ENCODE peak calls at places on chromosome 1, in ten cellular contexts. One of them, this sample, is unnamed.

GRCh38 chr1:105652109-105652508 is 1404.4 kb upstream of the PRMT6 start:
- DNase-seq in fibroblast of gingiva: no peak
- DNase-seq in activated naive CD4-positive, alpha-beta T cell: no peak
- DNase-seq in KBM-7: no peak
- DNase-seq in AG20443: no peak
- DNase-seq in stomach: no peak
- DNase-seq in fibroblast of mammary gland: no peak
- DNase-seq in activated gamma-delta T cell treated with Interleukin-2 at 50 U/mL for 16 hours: no peak
- DNase-seq in HTR-8/SVneo: no peak
- DNase-seq in ELR: peak; percentile 9
- DNase-seq in this sample: no peak

GRCh38 chr1:26848947-26849774 is 13.8 kb upstream of the SFN start:
- DNase-seq in fibroblast of gingiva: peak; percentile 72
- DNase-seq in activated naive CD4-positive, alpha-beta T cell: no peak
- DNase-seq in KBM-7: no peak
- DNase-seq in AG20443: peak; percentile 87
- DNase-seq in stomach: peak; percentile 88
- DNase-seq in fibroblast of mammary gland: peak; percentile 94
- DNase-seq in activated gamma-delta T cell treated with Interleukin-2 at 50 U/mL for 16 hours: no peak
- DNase-seq in HTR-8/SVneo: no peak
- DNase-seq in ELR: peak; percentile 95
- DNase-seq in this sample: peak; percentile 81

GRCh38 chr1:173714441-173714758 is 381 bp upstream of the KLHL20 start:
- DNase-seq in fibroblast of gingiva: no peak
- DNase-seq in activated naive CD4-positive, alpha-beta T cell: no peak
- DNase-seq in KBM-7: no peak
- DNase-seq in AG20443: no peak
- DNase-seq in stomach: no peak
- DNase-seq in fibroblast of mammary gland: no peak
- DNase-seq in activated gamma-delta T cell treated with Interleukin-2 at 50 U/mL for 16 hours: no peak
- DNase-seq in HTR-8/SVneo: no peak
- DNase-seq in ELR: no peak
- DNase-seq in this sample: no peak

GRCh38 chr1:160375788-160376524 is 9.1 kb downstream of the NHLH1 start:
- DNase-seq in fibroblast of gingiva: no peak
- DNase-seq in activated naive CD4-positive, alpha-beta T cell: no peak
- DNase-seq in KBM-7: no peak
- DNase-seq in AG20443: no peak
- DNase-seq in stomach: no peak
- DNase-seq in fibroblast of mammary gland: peak; percentile 20
- DNase-seq in activated gamma-delta T cell treated with Interleukin-2 at 50 U/mL for 16 hours: no peak
- DNase-seq in HTR-8/SVneo: peak; percentile 31
- DNase-seq in ELR: peak; percentile 82
- DNase-seq in this sample: no peak

GRCh38 chr1:54955359-54955758 is 25.1 kb upstream of the TMEM61 start:
- DNase-seq in fibroblast of gingiva: peak; percentile 80
- DNase-seq in activated naive CD4-positive, alpha-beta T cell: no peak
- DNase-seq in KBM-7: no peak
- DNase-seq in AG20443: no peak
- DNase-seq in stomach: no peak
- DNase-seq in fibroblast of mammary gland: peak; percentile 65
- DNase-seq in activated gamma-delta T cell treated with Interleukin-2 at 50 U/mL for 16 hours: no peak
- DNase-seq in HTR-8/SVneo: no peak
- DNase-seq in ELR: peak; percentile 84
- DNase-seq in this sample: no peak

GRCh38 chr1:153397924-153398651 is 7.2 kb upstream of the S100A8 start:
- DNase-seq in fibroblast of gingiva: no peak
- DNase-seq in activated naive CD4-positive, alpha-beta T cell: no peak
- DNase-seq in KBM-7: no peak
- DNase-seq in AG20443: no peak
- DNase-seq in stomach: no peak
- DNase-seq in fibroblast of mammary gland: no peak
- DNase-seq in activated gamma-delta T cell treated with Interleukin-2 at 50 U/mL for 16 hours: no peak
- DNase-seq in HTR-8/SVneo: no peak
- DNase-seq in ELR: no peak
- DNase-seq in this sample: no peak

GRCh38 chr1:23098463-23099170 is 70.0 kb downstream of the LUZP1 start:
- DNase-seq in fibroblast of gingiva: peak; percentile 58
- DNase-seq in activated naive CD4-positive, alpha-beta T cell: peak; percentile 40
- DNase-seq in KBM-7: peak; percentile 80
- DNase-seq in AG20443: peak; percentile 69
- DNase-seq in stomach: peak; percentile 66
- DNase-seq in fibroblast of mammary gland: peak; percentile 81
- DNase-seq in activated gamma-delta T cell treated with Interleukin-2 at 50 U/mL for 16 hours: peak; percentile 58
- DNase-seq in HTR-8/SVneo: peak; percentile 33
- DNase-seq in ELR: peak; percentile 81
- DNase-seq in this sample: peak; percentile 37

GRCh38 chr1:178752891-178753290 is 27.8 kb downstream of the RALGPS2 start:
- DNase-seq in fibroblast of gingiva: no peak
- DNase-seq in activated naive CD4-positive, alpha-beta T cell: no peak
- DNase-seq in KBM-7: no peak
- DNase-seq in AG20443: no peak
- DNase-seq in stomach: no peak
- DNase-seq in fibroblast of mammary gland: no peak
- DNase-seq in activated gamma-delta T cell treated with Interleukin-2 at 50 U/mL for 16 hours: no peak
- DNase-seq in HTR-8/SVneo: no peak
- DNase-seq in ELR: no peak
- DNase-seq in this sample: no peak

GRCh38 chr1:186811892-186812291 is 16.9 kb upstream of the PLA2G4A start:
- DNase-seq in fibroblast of gingiva: no peak
- DNase-seq in activated naive CD4-positive, alpha-beta T cell: no peak
- DNase-seq in KBM-7: no peak
- DNase-seq in AG20443: no peak
- DNase-seq in stomach: no peak
- DNase-seq in fibroblast of mammary gland: no peak
- DNase-seq in activated gamma-delta T cell treated with Interleukin-2 at 50 U/mL for 16 hours: no peak
- DNase-seq in HTR-8/SVneo: no peak
- DNase-seq in ELR: no peak
- DNase-seq in this sample: no peak

GRCh38 chr1:245292141-245292540 is 137.4 kb downstream of the KIF26B start:
- DNase-seq in fibroblast of gingiva: no peak
- DNase-seq in activated naive CD4-positive, alpha-beta T cell: no peak
- DNase-seq in KBM-7: no peak
- DNase-seq in AG20443: no peak
- DNase-seq in stomach: no peak
- DNase-seq in fibroblast of mammary gland: no peak
- DNase-seq in activated gamma-delta T cell treated with Interleukin-2 at 50 U/mL for 16 hours: no peak
- DNase-seq in HTR-8/SVneo: no peak
- DNase-seq in ELR: no peak
- DNase-seq in this sample: no peak

GRCh38 chr1:202501281-202501680 is 152.8 kb downstream of the PPP1R12B start:
- DNase-seq in fibroblast of gingiva: peak; percentile 23
- DNase-seq in activated naive CD4-positive, alpha-beta T cell: no peak
- DNase-seq in KBM-7: peak; percentile 59
- DNase-seq in AG20443: peak; percentile 37
- DNase-seq in stomach: no peak
- DNase-seq in fibroblast of mammary gland: peak; percentile 52
- DNase-seq in activated gamma-delta T cell treated with Interleukin-2 at 50 U/mL for 16 hours: no peak
- DNase-seq in HTR-8/SVneo: peak; percentile 32
- DNase-seq in ELR: peak; percentile 47
- DNase-seq in this sample: no peak

GRCh38 chr1:56803561-56804156 is 15.5 kb downstream of the FYB2 start:
- DNase-seq in fibroblast of gingiva: no peak
- DNase-seq in activated naive CD4-positive, alpha-beta T cell: no peak
- DNase-seq in KBM-7: peak; percentile 28
- DNase-seq in AG20443: peak; percentile 47
- DNase-seq in stomach: peak; percentile 61
- DNase-seq in fibroblast of mammary gland: peak; percentile 35
- DNase-seq in activated gamma-delta T cell treated with Interleukin-2 at 50 U/mL for 16 hours: no peak
- DNase-seq in HTR-8/SVneo: peak; percentile 14
- DNase-seq in ELR: peak; percentile 56
- DNase-seq in this sample: no peak

GRCh38 chr1:179095377-179095776 is 13.5 kb downstream of the TOR3A start:
- DNase-seq in fibroblast of gingiva: peak; percentile 37
- DNase-seq in activated naive CD4-positive, alpha-beta T cell: no peak
- DNase-seq in KBM-7: no peak
- DNase-seq in AG20443: no peak
- DNase-seq in stomach: no peak
- DNase-seq in fibroblast of mammary gland: no peak
- DNase-seq in activated gamma-delta T cell treated with Interleukin-2 at 50 U/mL for 16 hours: no peak
- DNase-seq in HTR-8/SVneo: no peak
- DNase-seq in ELR: no peak
- DNase-seq in this sample: no peak

GRCh38 chr1:53825306-53825705 is 12.8 kb downstream of the NDC1 start:
- DNase-seq in fibroblast of gingiva: no peak
- DNase-seq in activated naive CD4-positive, alpha-beta T cell: no peak
- DNase-seq in KBM-7: no peak
- DNase-seq in AG20443: no peak
- DNase-seq in stomach: no peak
- DNase-seq in fibroblast of mammary gland: no peak
- DNase-seq in activated gamma-delta T cell treated with Interleukin-2 at 50 U/mL for 16 hours: no peak
- DNase-seq in HTR-8/SVneo: no peak
- DNase-seq in ELR: no peak
- DNase-seq in this sample: no peak

GRCh38 chr1:9249534-9250335 is 15.2 kb downstream of the H6PD start:
- DNase-seq in fibroblast of gingiva: peak; percentile 33
- DNase-seq in activated naive CD4-positive, alpha-beta T cell: no peak
- DNase-seq in KBM-7: peak; percentile 68
- DNase-seq in AG20443: peak; percentile 80
- DNase-seq in stomach: peak; percentile 64
- DNase-seq in fibroblast of mammary gland: peak; percentile 75
- DNase-seq in activated gamma-delta T cell treated with Interleukin-2 at 50 U/mL for 16 hours: no peak
- DNase-seq in HTR-8/SVneo: no peak
- DNase-seq in ELR: peak; percentile 57
- DNase-seq in this sample: peak; percentile 75

GRCh38 chr1:113041569-113042335 is 31.2 kb upstream of the LRIG2 start:
- DNase-seq in fibroblast of gingiva: no peak
- DNase-seq in activated naive CD4-positive, alpha-beta T cell: no peak
- DNase-seq in KBM-7: no peak
- DNase-seq in AG20443: peak; percentile 18
- DNase-seq in stomach: no peak
- DNase-seq in fibroblast of mammary gland: no peak
- DNase-seq in activated gamma-delta T cell treated with Interleukin-2 at 50 U/mL for 16 hours: no peak
- DNase-seq in HTR-8/SVneo: no peak
- DNase-seq in ELR: no peak
- DNase-seq in this sample: no peak

GRCh38 chr1:53462769-53463501 is 3.7 kb downstream of the DMRTB1 start:
- DNase-seq in fibroblast of gingiva: no peak
- DNase-seq in activated naive CD4-positive, alpha-beta T cell: no peak
- DNase-seq in KBM-7: no peak
- DNase-seq in AG20443: no peak
- DNase-seq in stomach: no peak
- DNase-seq in fibroblast of mammary gland: no peak
- DNase-seq in activated gamma-delta T cell treated with Interleukin-2 at 50 U/mL for 16 hours: no peak
- DNase-seq in HTR-8/SVneo: no peak
- DNase-seq in ELR: no peak
- DNase-seq in this sample: no peak

GRCh38 chr1:61424382-61424781 is 300.6 kb downstream of the TM2D1 start:
- DNase-seq in fibroblast of gingiva: no peak
- DNase-seq in activated naive CD4-positive, alpha-beta T cell: no peak
- DNase-seq in KBM-7: peak; percentile 11
- DNase-seq in AG20443: no peak
- DNase-seq in stomach: no peak
- DNase-seq in fibroblast of mammary gland: no peak
- DNase-seq in activated gamma-delta T cell treated with Interleukin-2 at 50 U/mL for 16 hours: no peak
- DNase-seq in HTR-8/SVneo: no peak
- DNase-seq in ELR: no peak
- DNase-seq in this sample: no peak